ENCODE peak calls at places on chromosomes 6 and 20, in ten cellular contexts. R, I, T, V, J, K, O, Z, Y and H are unnamed samples.

GRCh38 chr20:63475209-63475608 is 2.8 kb upstream of the KCNQ2 start:
- DNase-seq in R (no peak), V (no peak), Y (peak; percentile 3), I (no peak), J (peak; percentile 18), Z (no peak), K (no peak), O (peak; percentile 77), T (no peak), H (no peak)

GRCh38 chr6:81138236-81138635 is 614.2 kb downstream of the TENT5A start:
- DNase-seq in R (no peak), Y (no peak), Z (no peak), I (no peak), V (no peak), J (no peak), K (no peak), O (no peak), T (no peak), H (no peak)

GRCh38 chr6:130366011-130366963 is at the start of gene TMEM200A:
- DNase-seq in T (no peak), J (peak; percentile 51), R (peak; percentile 48), Y (peak; percentile 48), K (peak; percentile 33), O (peak; percentile 63), I (peak; percentile 7), Z (no peak), V (no peak), H (peak; percentile 12)

GRCh38 chr20:63518351-63518861 is 2.2 kb upstream of the PPDPF start:
- DNase-seq in K (no peak), J (no peak), R (peak; percentile 70), V (no peak), T (no peak), Y (no peak), O (peak; percentile 52), Z (no peak), I (no peak), H (no peak)

GRCh38 chr6:51049983-51050877 is 231.6 kb downstream of the TFAP2B start:
- DNase-seq in O (no peak), K (no peak), V (no peak), T (no peak), Z (no peak), J (no peak), Y (peak; percentile 30), I (no peak), R (no peak), H (no peak)

GRCh38 chr6:149264629-149265028 is 52.9 kb upstream of the TAB2 start:
- DNase-seq in T (no peak), K (no peak), V (no peak), J (no peak), I (no peak), Y (no peak), Z (no peak), R (no peak), O (peak; percentile 42), H (no peak)

GRCh38 chr20:21240394-21240793 is 62.7 kb upstream of the XRN2 start:
- DNase-seq in Y (no peak), I (no peak), R (no peak), J (no peak), Z (no peak), T (no peak), K (no peak), O (no peak), V (no peak), H (no peak)

GRCh38 chr20:37356387-37356786 is 10.4 kb downstream of the SRC start:
- DNase-seq in Z (peak; percentile 60), J (no peak), I (peak; percentile 66), R (peak; percentile 68), T (peak; percentile 65), O (no peak), Y (no peak), V (peak; percentile 54), K (peak; percentile 68), H (peak; percentile 74)

GRCh38 chr20:36439040-36439730 is 102.1 kb upstream of the MYL9 start:
- DNase-seq in T (peak; percentile 58), Y (peak; percentile 43), O (peak; percentile 86), J (peak; percentile 43), K (peak; percentile 64), R (peak; percentile 86), Z (no peak), I (peak; percentile 64), V (peak; percentile 40), H (peak; percentile 86)

GRCh38 chr6:155171747-155172191 is 92.0 kb upstream of the CLDN20 start:
- DNase-seq in Y (peak; percentile 38), T (no peak), R (no peak), I (no peak), J (peak; percentile 69), O (no peak), K (no peak), V (no peak), Z (no peak), H (no peak)

GRCh38 chr6:109304284-109305015 is 77.8 kb downstream of the CD164 start:
- DNase-seq in V (no peak), R (no peak), Z (no peak), K (no peak), I (no peak), O (no peak), Y (no peak), T (no peak), J (no peak), H (no peak)

GRCh38 chr20:59148713-59149493 is 14.7 kb upstream of the ZNF831 start:
- DNase-seq in V (no peak), T (no peak), J (no peak), Y (no peak), K (no peak), R (no peak), Z (no peak), O (no peak), I (no peak), H (no peak)

GRCh38 chr20:3686867-3687321 is 5.1 kb upstream of the ADAM33 start:
- DNase-seq in Z (peak; percentile 83), V (peak; percentile 80), R (no peak), Y (peak; percentile 56), K (peak; percentile 88), J (peak; percentile 94), I (peak; percentile 73), T (peak; percentile 83), O (no peak), H (peak; percentile 50)

GRCh38 chr6:77462359-77463307 is 658 bp downstream of the HTR1B start:
- DNase-seq in V (no peak), J (no peak), Z (no peak), Y (peak; percentile 66), K (no peak), T (no peak), O (peak; percentile 73), R (no peak), I (no peak), H (no peak)

GRCh38 chr6:28081486-28081751 is 1.1 kb downstream of the ZNF165 start:
- DNase-seq in R (no peak), K (no peak), Z (no peak), V (no peak), T (no peak), J (no peak), O (no peak), Y (no peak), I (no peak), H (no peak)

GRCh38 chr20:62888406-62888805 is 26.8 kb upstream of the TCFL5 start:
- DNase-seq in Z (no peak), Y (no peak), V (no peak), R (no peak), O (no peak), I (no peak), K (no peak), J (no peak), T (no peak), H (no peak)

GRCh38 chr6:114989279-114989964 is 646.6 kb upstream of the HS3ST5 start:
- DNase-seq in R (no peak), I (no peak), T (no peak), Z (no peak), V (no peak), J (no peak), O (no peak), Y (no peak), K (no peak), H (no peak)

GRCh38 chr6:135675862-135676261 is 175.6 kb upstream of the PDE7B start:
- DNase-seq in Y (peak; percentile 60), O (peak; percentile 36), R (peak; percentile 39), Z (no peak), V (no peak), K (no peak), J (peak; percentile 41), T (no peak), I (no peak), H (peak; percentile 7)

GRCh38 chr20:61903575-61904340 is 161.9 kb downstream of the TAF4 start:
- DNase-seq in Z (no peak), R (no peak), V (no peak), I (no peak), Y (no peak), J (no peak), T (no peak), K (no peak), O (peak; percentile 66), H (no peak)

GRCh38 chr6:151018911-151019795 is 153.7 kb downstream of the MTHFD1L start:
- DNase-seq in T (no peak), R (no peak), Y (no peak), O (no peak), I (no peak), V (no peak), Z (no peak), K (no peak), J (no peak), H (no peak)
- H3K27ac ChIP-seq in T (no peak overlapping the region), R (no peak overlapping the region), Y (peak overlapping the region; percentile 58), O (no peak overlapping the region), I (no peak overlapping the region), V (no peak overlapping the region), Z (no peak overlapping the region), K (no peak overlapping the region), J (no peak overlapping the region), H (peak overlapping the region; percentile 53)

GRCh38 chr6:168342626-168343025 is 23.0 kb upstream of the DACT2 start:
- DNase-seq in I (no peak), J (no peak), K (no peak), R (no peak), Z (no peak), T (no peak), Y (no peak), O (no peak), V (peak; percentile 82), H (no peak)
- H3K27ac ChIP-seq in I (no peak overlapping the region), J (no peak overlapping the region), K (no peak overlapping the region), R (no peak overlapping the region), Z (no peak overlapping the region), T (no peak overlapping the region), Y (no peak overlapping the region), O (no peak overlapping the region), V (no peak overlapping the region), H (no peak overlapping the region)

GRCh38 chr6:83708546-83708969 is 343 bp downstream of the SNAP91 start:
- DNase-seq in I (peak; percentile 8), R (peak; percentile 84), J (no peak), Z (no peak), K (no peak), Y (no peak), V (peak; percentile 4), O (peak; percentile 45), T (no peak), H (no peak)
- H3K27ac ChIP-seq in I (no peak overlapping the region), R (peak overlapping the region; percentile 87), J (no peak overlapping the region), Z (no peak overlapping the region), K (no peak overlapping the region), Y (no peak overlapping the region), V (no peak overlapping the region), O (no peak overlapping the region), T (no peak overlapping the region), H (no peak overlapping the region)

DNA sequence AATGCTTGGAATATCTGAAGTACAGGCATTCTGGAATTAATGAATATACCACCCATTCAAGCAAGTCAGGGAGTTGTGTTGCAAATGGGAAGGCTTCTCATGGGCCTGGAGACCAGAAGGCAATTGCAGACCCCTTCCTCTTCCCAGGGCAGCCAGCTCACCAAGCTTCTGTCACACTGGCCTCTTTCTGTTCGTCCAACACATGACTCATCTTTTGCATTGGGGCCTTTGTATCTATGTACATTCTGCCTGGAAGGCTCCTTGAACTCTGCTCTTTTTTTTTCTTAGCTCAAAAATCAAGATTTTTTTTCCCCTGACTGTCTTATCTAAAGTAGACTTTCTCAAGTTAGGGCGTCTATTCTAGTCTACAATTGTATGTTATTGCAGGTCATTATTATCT is 132.9 kb upstream of the MYLIP start:
- DNase-seq in O (no peak), V (no peak), K (no peak), I (no peak), T (no peak), Z (no peak), Y (peak; percentile 8), R (no peak), J (no peak), H (no peak)
- H3K27ac ChIP-seq in O (no peak overlapping the region), V (no peak overlapping the region), K (no peak overlapping the region), I (no peak overlapping the region), T (peak overlapping the region; percentile 55), Z (no peak overlapping the region), Y (no peak overlapping the region), R (peak overlapping the region; percentile 29), J (no peak overlapping the region), H (no peak overlapping the region)